ENCODE peak calls at places on chromosomes 7 and 10, in four cellular contexts. One of them, this sample, is unnamed.

GRCh38 chr7:108016841-108017775 is 14.1 kb upstream of the LAMB1 start:
- DNase-seq in uterus: no peak
- DNase-seq in lower leg skin: no peak
- DNase-seq in H54: no peak
- DNase-seq in this sample: no peak

GRCh38 chr7:46850563-46851325 is 731.2 kb downstream of the TNS3 start:
- DNase-seq in lower leg skin: no peak
- DNase-seq in uterus: no peak
- DNase-seq in H54: no peak
- DNase-seq in this sample: no peak

GRCh38 chr7:109020251-109020650 is 450.6 kb downstream of the DNAJB9 start:
- DNase-seq in H54: no peak
- DNase-seq in uterus: no peak
- DNase-seq in lower leg skin: no peak
- DNase-seq in this sample: no peak

GRCh38 chr7:137331378-137331777 is 12.2 kb downstream of the PTN start:
- DNase-seq in lower leg skin: no peak
- DNase-seq in H54: no peak
- DNase-seq in uterus: no peak
- DNase-seq in this sample: no peak

GRCh38 chr10:117967149-117967548 is 79.6 kb downstream of the RAB11FIP2 start:
- DNase-seq in lower leg skin: no peak
- DNase-seq in uterus: no peak
- DNase-seq in H54: no peak
- DNase-seq in this sample: no peak

GRCh38 chr10:119871881-119872609 is 598 bp downstream of the MCMBP start:
- DNase-seq in uterus: peak
- DNase-seq in H54: peak
- DNase-seq in lower leg skin: no peak
- DNase-seq in this sample: peak

GRCh38 chr10:100970076-100970913 is 991 bp downstream of the SEMA4G start:
- DNase-seq in lower leg skin: no peak
- DNase-seq in H54: no peak
- DNase-seq in uterus: no peak
- DNase-seq in this sample: no peak

GRCh38 chr10:61973923-61974322 is 72.4 kb downstream of the ARID5B start:
- DNase-seq in H54: no peak
- DNase-seq in lower leg skin: no peak
- DNase-seq in uterus: no peak
- DNase-seq in this sample: no peak

GRCh38 chr7:130275826-130276291 is 9.2 kb downstream of the CPA2 start:
- DNase-seq in lower leg skin: no peak
- DNase-seq in H54: no peak
- DNase-seq in uterus: no peak
- DNase-seq in this sample: no peak

GRCh38 chr7:24756989-24757798 is at the start of gene GSDME:
- DNase-seq in lower leg skin: no peak
- DNase-seq in uterus: peak
- DNase-seq in H54: peak
- DNase-seq in this sample: peak

GRCh38 chr10:23418051-23418681 is 20.7 kb upstream of the OTUD1 start:
- DNase-seq in H54: no peak
- DNase-seq in uterus: no peak
- DNase-seq in lower leg skin: no peak
- DNase-seq in this sample: no peak

GRCh38 chr10:130300608-130301025 is 164.4 kb downstream of the GLRX3 start:
- DNase-seq in H54: no peak
- DNase-seq in uterus: no peak
- DNase-seq in lower leg skin: no peak
- DNase-seq in this sample: no peak

GRCh38 chr10:131899695-131900349 is 986 bp upstream of the PPP2R2D start:
- DNase-seq in uterus: no peak
- DNase-seq in H54: no peak
- DNase-seq in lower leg skin: no peak
- DNase-seq in this sample: no peak

GRCh38 chr7:7641129-7641663 is 644 bp downstream of the UMAD1 start:
- DNase-seq in lower leg skin: no peak
- DNase-seq in uterus: peak
- DNase-seq in H54: no peak
- DNase-seq in this sample: no peak

GRCh38 chr7:75962607-75963382 is 31.6 kb downstream of the TMEM120A start:
- DNase-seq in lower leg skin: no peak
- DNase-seq in uterus: no peak
- DNase-seq in H54: no peak
- DNase-seq in this sample: peak

GRCh38 chr10:31508234-31508633 is 189.2 kb downstream of the ZEB1 start:
- DNase-seq in H54: no peak
- DNase-seq in lower leg skin: no peak
- DNase-seq in uterus: no peak
- DNase-seq in this sample: no peak

GRCh38 chr10:26806557-26806956 is 54.2 kb downstream of the ABI1 start:
- DNase-seq in uterus: no peak
- DNase-seq in H54: no peak
- DNase-seq in lower leg skin: no peak
- DNase-seq in this sample: no peak

GRCh38 chr7:16711730-16712129 is 41.8 kb upstream of the TSPAN13 start:
- DNase-seq in uterus: no peak
- DNase-seq in H54: no peak
- DNase-seq in lower leg skin: no peak
- DNase-seq in this sample: no peak

GRCh38 chr10:15167411-15168295 is 840 bp downstream of the NMT2 start:
- DNase-seq in H54: peak
- DNase-seq in uterus: peak
- DNase-seq in lower leg skin: peak
- DNase-seq in this sample: peak

GRCh38 chr7:155131090-155131489 is 61.0 kb downstream of the HTR5A start:
- DNase-seq in H54: no peak
- DNase-seq in uterus: no peak
- DNase-seq in lower leg skin: no peak
- DNase-seq in this sample: no peak

GRCh38 chr7:70376561-70377031 is 755.3 kb upstream of the GALNT17 start:
- DNase-seq in H54: no peak
- DNase-seq in lower leg skin: no peak
- DNase-seq in uterus: no peak
- DNase-seq in this sample: no peak

GRCh38 chr10:778626-779330 is 89.3 kb upstream of the DIP2C start:
- DNase-seq in lower leg skin: no peak
- DNase-seq in H54: no peak
- DNase-seq in uterus: no peak
- DNase-seq in this sample: no peak

GRCh38 chr7:17690030-17690429 is 250.3 kb downstream of the SNX13 start:
- DNase-seq in H54: peak
- DNase-seq in uterus: no peak
- DNase-seq in lower leg skin: no peak
- DNase-seq in this sample: no peak

GRCh38 chr10:32004161-32004591 is 52.0 kb downstream of the KIF5B start:
- DNase-seq in lower leg skin: no peak
- DNase-seq in uterus: no peak
- DNase-seq in H54: no peak
- DNase-seq in this sample: no peak

GRCh38 chr7:16841681-16842080 is 36.9 kb upstream of the AGR2 start:
- DNase-seq in lower leg skin: no peak
- DNase-seq in H54: no peak
- DNase-seq in uterus: no peak
- DNase-seq in this sample: no peak

GRCh38 chr7:70829221-70830059 is 302.5 kb upstream of the GALNT17 start:
- DNase-seq in H54: peak
- DNase-seq in uterus: peak
- DNase-seq in lower leg skin: peak
- DNase-seq in this sample: no peak

GRCh38 chr7:4189151-4189570 is 492.9 kb upstream of the FOXK1 start:
- DNase-seq in lower leg skin: peak
- DNase-seq in H54: peak
- DNase-seq in uterus: peak
- DNase-seq in this sample: peak

GRCh38 chr7:4450483-4450882 is 231.6 kb upstream of the FOXK1 start:
- DNase-seq in lower leg skin: no peak
- DNase-seq in H54: no peak
- DNase-seq in uterus: no peak
- DNase-seq in this sample: no peak

GRCh38 chr10:121823993-121824463 is 103.8 kb downstream of the ATE1 start:
- DNase-seq in lower leg skin: no peak
- DNase-seq in H54: peak
- DNase-seq in uterus: no peak
- DNase-seq in this sample: no peak

GRCh38 chr7:135774284-135774683 is 25.7 kb upstream of the FAM180A start:
- DNase-seq in H54: no peak
- DNase-seq in uterus: no peak
- DNase-seq in lower leg skin: no peak
- DNase-seq in this sample: peak

GRCh38 chr7:17130281-17131059 is 168.0 kb upstream of the AHR start:
- DNase-seq in uterus: no peak
- DNase-seq in H54: no peak
- DNase-seq in lower leg skin: no peak
- DNase-seq in this sample: no peak

GRCh38 chr7:155756322-155756721 is 55.9 kb downstream of the SHH start:
- DNase-seq in lower leg skin: no peak
- DNase-seq in H54: no peak
- DNase-seq in uterus: no peak
- DNase-seq in this sample: no peak

GRCh38 chr10:22317771-22318565 is 1.8 kb downstream of the COMMD3 start:
- DNase-seq in H54: no peak
- DNase-seq in uterus: no peak
- DNase-seq in lower leg skin: no peak
- DNase-seq in this sample: no peak

GRCh38 chr10:22314852-22315251 is 1.3 kb upstream of the COMMD3 start:
- DNase-seq in lower leg skin: no peak
- DNase-seq in uterus: no peak
- DNase-seq in H54: no peak
- DNase-seq in this sample: no peak

GRCh38 chr10:22315455-22316285 is 518 bp upstream of the COMMD3 start:
- DNase-seq in H54: no peak
- DNase-seq in lower leg skin: no peak
- DNase-seq in uterus: no peak
- DNase-seq in this sample: no peak

GRCh38 chr10:22317121-22317370 is 858 bp downstream of the COMMD3 start:
- DNase-seq in uterus: no peak
- DNase-seq in lower leg skin: no peak
- DNase-seq in H54: no peak
- DNase-seq in this sample: no peak

GRCh38 chr10:22316286-22317120 is at the start of gene COMMD3:
- DNase-seq in lower leg skin: peak
- DNase-seq in uterus: peak
- DNase-seq in H54: peak
- DNase-seq in this sample: peak
- TF ChIP-seq POLR2A in lower leg skin: peak
- TF ChIP-seq POLR2A in uterus: peak
- TF ChIP-seq POLR2A in H54: peak
- TF ChIP-seq POLR2A in this sample: peak

DNA sequence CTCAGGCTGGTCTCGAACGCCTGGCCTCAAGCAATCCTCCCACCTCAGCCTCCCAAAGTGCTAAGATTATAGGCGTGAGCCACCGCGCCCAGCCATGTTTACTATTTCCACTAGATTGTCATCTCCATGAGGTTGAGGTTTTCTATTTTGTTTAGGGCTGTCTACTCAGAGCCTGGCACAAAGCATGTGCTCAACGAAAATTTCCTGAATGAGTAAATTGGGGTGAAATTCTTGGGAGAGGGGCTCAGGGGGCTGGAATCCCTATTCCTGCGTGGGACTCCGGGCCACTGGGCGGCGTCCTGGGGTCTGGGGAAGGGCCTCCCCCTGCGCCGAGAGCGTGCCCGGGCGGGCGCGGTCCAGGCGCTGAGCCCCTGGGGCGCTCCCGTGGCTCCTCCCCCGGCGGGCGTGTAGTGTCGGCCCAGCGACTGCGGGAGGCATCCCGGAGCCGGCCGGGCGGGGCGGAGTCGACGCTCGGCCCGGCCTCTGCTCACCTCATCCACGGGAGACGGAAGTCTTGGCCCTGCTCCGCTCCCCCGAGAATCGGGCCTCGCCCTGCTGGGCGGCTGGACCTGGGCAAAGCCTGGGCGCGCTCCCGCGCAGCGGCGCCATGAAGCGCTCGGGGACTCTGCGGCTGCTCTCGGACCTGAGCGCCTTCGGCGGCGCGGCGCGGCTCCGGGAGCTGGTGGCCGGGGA is at the start of gene HPS6:
- DNase-seq in H54: peak
- DNase-seq in uterus: peak
- DNase-seq in lower leg skin: peak
- DNase-seq in this sample: peak
- TF ChIP-seq POLR2A in H54: peak
- TF ChIP-seq POLR2A in uterus: peak
- TF ChIP-seq POLR2A in lower leg skin: no peak
- TF ChIP-seq POLR2A in this sample: no peak

GRCh38 chr10:50624866-50625491 is 1.2 kb upstream of the SGMS1 start:
- DNase-seq in H54: peak
- DNase-seq in lower leg skin: peak
- DNase-seq in uterus: peak
- DNase-seq in this sample: peak

GRCh38 chr10:50625663-50626062 is 1.9 kb upstream of the SGMS1 start:
- DNase-seq in uterus: no peak
- DNase-seq in H54: no peak
- DNase-seq in lower leg skin: no peak
- DNase-seq in this sample: no peak

GRCh38 chr10:50622497-50623298 is 1.1 kb downstream of the SGMS1 start:
- DNase-seq in H54: no peak
- DNase-seq in lower leg skin: peak
- DNase-seq in uterus: peak
- DNase-seq in this sample: peak

GRCh38 chr10:50623299-50624153 is at the start of gene SGMS1:
- DNase-seq in uterus: peak
- DNase-seq in H54: peak
- DNase-seq in lower leg skin: peak
- DNase-seq in this sample: peak

DNA sequence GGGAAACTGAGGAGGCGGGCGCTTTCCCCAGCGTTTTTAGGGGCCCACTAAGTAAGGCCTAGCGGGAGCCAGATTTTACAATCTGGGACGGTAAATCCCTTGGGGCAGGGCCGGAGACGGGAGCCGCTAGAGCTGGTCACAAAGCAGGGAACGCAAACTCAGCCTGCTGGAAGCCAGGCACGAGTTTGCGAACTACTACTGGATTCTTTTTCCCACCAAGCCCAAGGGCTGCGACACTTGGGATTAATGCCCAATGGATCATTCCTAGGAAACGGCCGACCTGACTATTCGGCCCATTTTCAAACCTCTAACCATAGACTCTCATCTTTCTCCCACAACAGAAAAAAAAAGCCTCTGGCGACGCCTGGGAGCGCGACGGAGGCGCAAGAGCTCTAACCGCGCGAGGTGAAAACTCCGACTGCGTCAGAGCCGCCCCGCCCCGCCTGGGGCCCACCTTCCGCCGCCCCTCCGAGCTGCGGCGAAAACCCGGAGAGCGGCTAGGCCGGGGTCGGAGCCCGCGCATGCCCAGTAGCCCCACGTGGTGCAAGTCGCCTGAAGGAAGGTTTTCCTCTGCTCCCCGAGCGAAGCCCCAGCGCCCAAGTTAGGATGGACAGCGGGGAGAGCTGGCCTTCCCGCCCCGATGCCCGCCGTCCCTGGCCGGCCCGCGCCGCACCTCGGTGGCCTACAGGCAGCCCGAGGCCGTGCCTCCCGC is 554 bp upstream of the SGMS1 start:
- DNase-seq in lower leg skin: peak
- DNase-seq in H54: peak
- DNase-seq in uterus: peak
- DNase-seq in this sample: peak
- TF ChIP-seq POLR2A in lower leg skin: peak
- TF ChIP-seq POLR2A in H54: no peak
- TF ChIP-seq POLR2A in uterus: peak
- TF ChIP-seq POLR2A in this sample: peak

GRCh38 chr10:96700477-96701099 is 19.7 kb downstream of the PIK3AP1 start:
- DNase-seq in lower leg skin: no peak
- DNase-seq in uterus: no peak
- DNase-seq in H54: no peak
- DNase-seq in this sample: peak
- TF ChIP-seq POLR2A in lower leg skin: no peak
- TF ChIP-seq POLR2A in uterus: no peak
- TF ChIP-seq POLR2A in H54: no peak
- TF ChIP-seq POLR2A in this sample: no peak